ENCODE peak calls at places on chromosomes 11 and 22, in seven cellular contexts. R is GM12878, C is K562, B is HepG2, T is GM12891, D is H1, N is SK-N-SH. I is an unnamed sample.

GRCh38 chr11:12102588-12103410 is 7.6 kb upstream of the MICAL2 start:
- DNase-seq in R (no peak), D (no peak), C (no peak), B (no peak), T (no peak), N (no peak), I (no peak)

GRCh38 chr22:30265851-30266444 is 703 bp downstream of the OSM start:
- DNase-seq in T (peak; percentile 86), R (no peak), C (peak; percentile 74), D (no peak), B (no peak), N (no peak), I (peak; percentile 81)

GRCh38 chr11:7348432-7349298 is 97.0 kb downstream of the SYT9 start:
- DNase-seq in D (no peak), N (peak; percentile 25), R (no peak), C (no peak), T (no peak), B (no peak), I (no peak)

GRCh38 chr11:93686812-93687211 is 25.3 kb downstream of the CEP295 start:
- DNase-seq in D (no peak), C (no peak), N (no peak), R (no peak), T (no peak), B (no peak), I (no peak)

GRCh38 chr11:35558468-35558867 is 33.1 kb upstream of the PAMR1 start:
- DNase-seq in R (no peak), T (no peak), B (no peak), D (no peak), C (no peak), N (no peak), I (no peak)

GRCh38 chr11:76523147-76523546 is 78.3 kb downstream of the EMSY start:
- DNase-seq in T (no peak), C (no peak), D (no peak), R (no peak), B (peak; percentile 47), N (no peak), I (no peak)

GRCh38 chr11:69385466-69385820 is 91.5 kb downstream of the MYEOV start:
- DNase-seq in C (no peak), B (no peak), N (no peak), R (no peak), T (no peak), D (no peak), I (peak; percentile 3)

GRCh38 chr11:120893431-120894206 is 130.3 kb upstream of the TBCEL start:
- DNase-seq in C (no peak), N (no peak), D (no peak), R (no peak), B (peak; percentile 38), T (no peak), I (no peak)

GRCh38 chr11:129593098-129593497 is 217.4 kb downstream of the BARX2 start:
- DNase-seq in D (no peak), N (no peak), B (no peak), C (no peak), T (no peak), R (no peak), I (no peak)

GRCh38 chr11:17972987-17973386 is 39.9 kb downstream of the SERGEF start:
- DNase-seq in R (no peak), N (peak; percentile 61), T (no peak), C (peak; percentile 58), B (peak; percentile 23), D (peak; percentile 83), I (no peak)

GRCh38 chr11:305834-306211 is 1.8 kb upstream of the IFITM2 start:
- DNase-seq in D (no peak), B (no peak), T (no peak), N (no peak), R (no peak), C (no peak), I (no peak)

GRCh38 chr22:49106136-49106930 is 721.3 kb downstream of the BRD1 start:
- DNase-seq in D (no peak), B (no peak), T (no peak), C (no peak), R (no peak), N (no peak), I (no peak)

GRCh38 chr22:30968015-30968923 is at the start of gene MORC2:
- DNase-seq in B (peak; percentile 58), C (peak; percentile 59), R (no peak), D (no peak), N (no peak), T (peak; percentile 5), I (peak; percentile 35)

GRCh38 chr11:44014968-44015623 is 32.7 kb upstream of the ACCSL start:
- DNase-seq in N (no peak), T (no peak), D (no peak), R (no peak), C (no peak), B (no peak), I (no peak)

GRCh38 chr11:126307706-126308105 is 3.8 kb downstream of the DCPS start:
- DNase-seq in T (no peak), B (peak; percentile 35), N (peak; percentile 33), D (no peak), C (no peak), R (no peak), I (no peak)

GRCh38 chr11:69374110-69374981 is 80.4 kb downstream of the MYEOV start:
- DNase-seq in C (no peak), D (no peak), T (no peak), N (peak; percentile 82), R (no peak), B (no peak), I (peak; percentile 13)

GRCh38 chr11:70862093-70862492 is 390.3 kb downstream of the SHANK2 start:
- DNase-seq in B (no peak), C (no peak), R (no peak), N (no peak), T (no peak), D (no peak), I (no peak)

GRCh38 chr11:13127161-13127560 is 118.0 kb downstream of the RASSF10 start:
- DNase-seq in C (no peak), R (no peak), B (no peak), N (no peak), T (no peak), D (no peak), I (no peak)

GRCh38 chr11:6979365-6979764 is 40.8 kb downstream of the ZNF214 start:
- DNase-seq in T (no peak), R (no peak), N (no peak), C (no peak), D (no peak), B (no peak), I (no peak)

GRCh38 chr11:121615506-121615905 is 162.7 kb upstream of the SORL1-AS1 start:
- DNase-seq in T (no peak), N (no peak), D (no peak), R (no peak), C (no peak), B (no peak), I (no peak)

GRCh38 chr11:1298695-1299492 is 10.5 kb downstream of the TOLLIP start:
- DNase-seq in C (no peak), R (no peak), N (no peak), D (no peak), B (peak; percentile 91), T (no peak), I (no peak)

GRCh38 chr11:72084960-72085359 is 4.3 kb downstream of the LRRC51 start:
- DNase-seq in N (peak; percentile 22), C (no peak), R (no peak), T (no peak), B (no peak), D (no peak), I (no peak)

GRCh38 chr11:65915821-65916251 is 3.0 kb downstream of the C11orf68 start:
- DNase-seq in D (no peak), N (no peak), R (no peak), C (no peak), T (no peak), B (peak; percentile 74), I (no peak)

GRCh38 chr11:128530119-128531091 is 57.0 kb downstream of the ETS1 start:
- DNase-seq in R (no peak), D (no peak), B (no peak), C (no peak), T (no peak), N (no peak), I (no peak)

GRCh38 chr11:46450846-46451470 is 59.4 kb upstream of the CHRM4 start:
- DNase-seq in R (no peak), D (no peak), T (no peak), B (no peak), C (no peak), N (no peak), I (no peak)

GRCh38 chr22:43164636-43165035 is 13.3 kb downstream of the TSPO start:
- DNase-seq in R (no peak), N (no peak), T (no peak), C (no peak), D (no peak), B (no peak), I (no peak)

GRCh38 chr22:36056980-36057379 is 28.4 kb upstream of the RBFOX2 start:
- DNase-seq in N (no peak), C (no peak), D (no peak), R (no peak), B (no peak), T (no peak), I (no peak)

GRCh38 chr11:31160504-31161422 is 208.8 kb downstream of the DCDC1 start:
- DNase-seq in D (no peak), B (peak; percentile 7), T (no peak), N (no peak), C (peak; percentile 18), R (no peak), I (no peak)
- TF ChIP-seq TAF1 in D (no peak), B (no peak), T (no peak), N (no peak), C (no peak), R (no peak), I (no peak)

DNA sequence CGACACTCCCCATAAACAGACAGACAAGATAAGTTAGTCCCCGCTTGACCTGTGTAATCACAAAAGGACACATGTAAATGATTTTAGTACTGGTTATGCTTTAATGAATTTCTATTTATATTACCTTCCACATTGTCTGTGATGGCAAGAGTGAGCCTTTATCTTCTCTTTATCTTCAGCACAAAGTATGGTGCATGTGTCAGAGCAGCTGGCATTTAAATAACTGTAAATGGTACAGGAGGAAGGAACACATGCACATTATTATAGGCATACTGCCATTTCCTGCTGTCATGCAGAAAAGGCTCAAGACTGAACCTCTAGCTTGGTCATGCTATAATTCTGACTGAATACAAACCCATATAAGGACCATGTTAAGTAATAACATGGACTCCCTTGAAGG is 1342.7 kb upstream of the TENM4 start:
- DNase-seq in D (no peak), N (peak; percentile 28), C (no peak), B (no peak), R (no peak), T (no peak), I (no peak)
- TF ChIP-seq POLR2AphosphoS5 in D (no peak), N (no peak), C (no peak), B (no peak), R (no peak), T (no peak), I (no peak)

GRCh38 chr11:42974510-42974909 is 337.3 kb upstream of the API5 start:
- DNase-seq in R (no peak), T (no peak), C (no peak), D (peak; percentile 23), B (no peak), N (no peak), I (no peak)
- TF ChIP-seq TAF1 in R (no peak), T (no peak), C (no peak), D (no peak), B (no peak), N (no peak), I (no peak)

DNA sequence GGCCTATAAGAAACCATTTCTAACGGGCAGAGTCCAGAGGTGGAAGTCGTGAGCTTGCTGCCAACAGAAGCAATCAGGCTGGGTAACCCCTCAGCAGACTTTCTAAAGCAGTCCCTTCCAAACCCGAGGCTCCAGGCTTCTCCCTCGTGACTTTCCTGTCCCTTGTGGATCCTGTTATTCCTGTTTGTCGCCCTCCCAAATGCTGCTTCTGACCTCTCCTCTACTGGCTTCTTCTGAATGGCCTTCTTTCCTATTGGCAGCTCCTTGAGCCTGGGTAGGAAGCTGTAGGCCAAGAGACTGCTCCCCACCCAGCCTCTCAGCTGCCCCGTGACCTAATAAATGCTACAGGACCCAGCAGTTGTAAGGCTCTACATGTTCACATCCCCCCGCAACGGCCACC is 35.0 kb downstream of the MAFF start:
- DNase-seq in D (no peak), T (no peak), B (no peak), N (no peak), R (no peak), C (no peak), I (no peak)
- TF ChIP-seq POLR2AphosphoS5 in D (no peak), T (no peak), B (no peak), N (no peak), R (no peak), C (no peak), I (no peak)